ENCODE peak calls at places on chromosomes 1 and 21, in eight cellular contexts. One of them, this sample, is unnamed.
A peak's percentile ranks its signal among the peaks of the same experiment; 100 is the strongest.

GRCh38 chr1:92376345-92376744 is 77.5 kb downstream of the RPAP2 start:
- DNase-seq in fibroblast of lung: no peak
- DNase-seq in stimulated activated CD4-positive, alpha-beta T cell treated with anti-CD3 and anti-CD28 coated beads, Interleukin-1b, Interleukin-23, amount 100 ng/mL, for 24 hours: no peak
- DNase-seq in colonic mucosa: no peak
- DNase-seq in nephron progenitor cell: no peak
- DNase-seq in iPS DF 19.7: no peak
- DNase-seq in NCI-H2029: no peak
- DNase-seq in NCI-H510A treated with DMSO at 0.1 percent for 48 hours: no peak
- DNase-seq in this sample: no peak

GRCh38 chr1:24516506-24516905 is 13.9 kb downstream of the RCAN3 start:
- DNase-seq in fibroblast of lung: no peak
- DNase-seq in stimulated activated CD4-positive, alpha-beta T cell treated with anti-CD3 and anti-CD28 coated beads, Interleukin-1b, Interleukin-23, amount 100 ng/mL, for 24 hours: no peak
- DNase-seq in colonic mucosa: no peak
- DNase-seq in nephron progenitor cell: no peak
- DNase-seq in iPS DF 19.7: no peak
- DNase-seq in NCI-H2029: no peak
- DNase-seq in NCI-H510A treated with DMSO at 0.1 percent for 48 hours: no peak
- DNase-seq in this sample: no peak

GRCh38 chr1:24111998-24112380 is at the start of gene MYOM3:
- DNase-seq in fibroblast of lung: no peak
- DNase-seq in stimulated activated CD4-positive, alpha-beta T cell treated with anti-CD3 and anti-CD28 coated beads, Interleukin-1b, Interleukin-23, amount 100 ng/mL, for 24 hours: no peak
- DNase-seq in colonic mucosa: no peak
- DNase-seq in nephron progenitor cell: peak; percentile 38
- DNase-seq in iPS DF 19.7: no peak
- DNase-seq in NCI-H2029: no peak
- DNase-seq in NCI-H510A treated with DMSO at 0.1 percent for 48 hours: no peak
- DNase-seq in this sample: no peak

GRCh38 chr21:46189213-46189958 is 5.1 kb upstream of the SPATC1L start:
- DNase-seq in fibroblast of lung: peak; percentile 36
- DNase-seq in stimulated activated CD4-positive, alpha-beta T cell treated with anti-CD3 and anti-CD28 coated beads, Interleukin-1b, Interleukin-23, amount 100 ng/mL, for 24 hours: no peak
- DNase-seq in colonic mucosa: peak; percentile 20
- DNase-seq in nephron progenitor cell: no peak
- DNase-seq in iPS DF 19.7: no peak
- DNase-seq in NCI-H2029: no peak
- DNase-seq in NCI-H510A treated with DMSO at 0.1 percent for 48 hours: peak; percentile 1
- DNase-seq in this sample: peak; percentile 65

GRCh38 chr1:212438831-212439237 is 6.1 kb downstream of the NENF start:
- DNase-seq in fibroblast of lung: no peak
- DNase-seq in stimulated activated CD4-positive, alpha-beta T cell treated with anti-CD3 and anti-CD28 coated beads, Interleukin-1b, Interleukin-23, amount 100 ng/mL, for 24 hours: no peak
- DNase-seq in colonic mucosa: no peak
- DNase-seq in nephron progenitor cell: no peak
- DNase-seq in iPS DF 19.7: no peak
- DNase-seq in NCI-H2029: no peak
- DNase-seq in NCI-H510A treated with DMSO at 0.1 percent for 48 hours: no peak
- DNase-seq in this sample: no peak

GRCh38 chr1:85303440-85304162 is 27.2 kb upstream of the BCL10 start:
- DNase-seq in fibroblast of lung: no peak
- DNase-seq in stimulated activated CD4-positive, alpha-beta T cell treated with anti-CD3 and anti-CD28 coated beads, Interleukin-1b, Interleukin-23, amount 100 ng/mL, for 24 hours: no peak
- DNase-seq in colonic mucosa: no peak
- DNase-seq in nephron progenitor cell: no peak
- DNase-seq in iPS DF 19.7: no peak
- DNase-seq in NCI-H2029: no peak
- DNase-seq in NCI-H510A treated with DMSO at 0.1 percent for 48 hours: no peak
- DNase-seq in this sample: no peak

GRCh38 chr1:215282557-215282956 is 200.0 kb downstream of the KCNK2 start:
- DNase-seq in fibroblast of lung: no peak
- DNase-seq in stimulated activated CD4-positive, alpha-beta T cell treated with anti-CD3 and anti-CD28 coated beads, Interleukin-1b, Interleukin-23, amount 100 ng/mL, for 24 hours: no peak
- DNase-seq in colonic mucosa: no peak
- DNase-seq in nephron progenitor cell: no peak
- DNase-seq in iPS DF 19.7: no peak
- DNase-seq in NCI-H2029: no peak
- DNase-seq in NCI-H510A treated with DMSO at 0.1 percent for 48 hours: no peak
- DNase-seq in this sample: peak; percentile 9

GRCh38 chr1:248873993-248874671 is 15.2 kb upstream of the ZNF692 start:
- DNase-seq in fibroblast of lung: peak; percentile 96
- DNase-seq in stimulated activated CD4-positive, alpha-beta T cell treated with anti-CD3 and anti-CD28 coated beads, Interleukin-1b, Interleukin-23, amount 100 ng/mL, for 24 hours: peak; percentile 78
- DNase-seq in colonic mucosa: peak; percentile 87
- DNase-seq in nephron progenitor cell: peak; percentile 77
- DNase-seq in iPS DF 19.7: no peak
- DNase-seq in NCI-H2029: peak; percentile 80
- DNase-seq in NCI-H510A treated with DMSO at 0.1 percent for 48 hours: peak; percentile 71
- DNase-seq in this sample: no peak

GRCh38 chr1:212699839-212700596 is at the start of gene BATF3:
- DNase-seq in fibroblast of lung: no peak
- DNase-seq in stimulated activated CD4-positive, alpha-beta T cell treated with anti-CD3 and anti-CD28 coated beads, Interleukin-1b, Interleukin-23, amount 100 ng/mL, for 24 hours: no peak
- DNase-seq in colonic mucosa: peak; percentile 42
- DNase-seq in nephron progenitor cell: peak; percentile 67
- DNase-seq in iPS DF 19.7: no peak
- DNase-seq in NCI-H2029: no peak
- DNase-seq in NCI-H510A treated with DMSO at 0.1 percent for 48 hours: no peak
- DNase-seq in this sample: no peak

GRCh38 chr1:153678519-153679336 is at the start of gene NPR1:
- DNase-seq in fibroblast of lung: peak; percentile 34
- DNase-seq in stimulated activated CD4-positive, alpha-beta T cell treated with anti-CD3 and anti-CD28 coated beads, Interleukin-1b, Interleukin-23, amount 100 ng/mL, for 24 hours: no peak
- DNase-seq in colonic mucosa: peak; percentile 39
- DNase-seq in nephron progenitor cell: peak; percentile 55
- DNase-seq in iPS DF 19.7: no peak
- DNase-seq in NCI-H2029: no peak
- DNase-seq in NCI-H510A treated with DMSO at 0.1 percent for 48 hours: peak; percentile 10
- DNase-seq in this sample: no peak

GRCh38 chr1:224697888-224698450 is 81.9 kb downstream of the CNIH3 start:
- DNase-seq in fibroblast of lung: no peak
- DNase-seq in stimulated activated CD4-positive, alpha-beta T cell treated with anti-CD3 and anti-CD28 coated beads, Interleukin-1b, Interleukin-23, amount 100 ng/mL, for 24 hours: no peak
- DNase-seq in colonic mucosa: no peak
- DNase-seq in nephron progenitor cell: no peak
- DNase-seq in iPS DF 19.7: no peak
- DNase-seq in NCI-H2029: no peak
- DNase-seq in NCI-H510A treated with DMSO at 0.1 percent for 48 hours: no peak
- DNase-seq in this sample: no peak

GRCh38 chr1:117605164-117605810 is 561 bp upstream of the TENT5C start:
- DNase-seq in fibroblast of lung: no peak
- DNase-seq in stimulated activated CD4-positive, alpha-beta T cell treated with anti-CD3 and anti-CD28 coated beads, Interleukin-1b, Interleukin-23, amount 100 ng/mL, for 24 hours: no peak
- DNase-seq in colonic mucosa: peak; percentile 65
- DNase-seq in nephron progenitor cell: peak; percentile 51
- DNase-seq in iPS DF 19.7: no peak
- DNase-seq in NCI-H2029: no peak
- DNase-seq in NCI-H510A treated with DMSO at 0.1 percent for 48 hours: peak; percentile 19
- DNase-seq in this sample: peak; percentile 22

GRCh38 chr1:8201331-8201861 is 116.5 kb upstream of the SLC45A1 start:
- DNase-seq in fibroblast of lung: no peak
- DNase-seq in stimulated activated CD4-positive, alpha-beta T cell treated with anti-CD3 and anti-CD28 coated beads, Interleukin-1b, Interleukin-23, amount 100 ng/mL, for 24 hours: no peak
- DNase-seq in colonic mucosa: no peak
- DNase-seq in nephron progenitor cell: peak; percentile 30
- DNase-seq in iPS DF 19.7: no peak
- DNase-seq in NCI-H2029: no peak
- DNase-seq in NCI-H510A treated with DMSO at 0.1 percent for 48 hours: no peak
- DNase-seq in this sample: no peak

GRCh38 chr1:237938553-237938952 is 47.8 kb upstream of the ZP4 start:
- DNase-seq in fibroblast of lung: no peak
- DNase-seq in stimulated activated CD4-positive, alpha-beta T cell treated with anti-CD3 and anti-CD28 coated beads, Interleukin-1b, Interleukin-23, amount 100 ng/mL, for 24 hours: no peak
- DNase-seq in colonic mucosa: peak; percentile 32
- DNase-seq in nephron progenitor cell: no peak
- DNase-seq in iPS DF 19.7: no peak
- DNase-seq in NCI-H2029: no peak
- DNase-seq in NCI-H510A treated with DMSO at 0.1 percent for 48 hours: no peak
- DNase-seq in this sample: no peak

GRCh38 chr1:20377516-20378270 is 87.0 kb downstream of the VWA5B1 start:
- DNase-seq in fibroblast of lung: no peak
- DNase-seq in stimulated activated CD4-positive, alpha-beta T cell treated with anti-CD3 and anti-CD28 coated beads, Interleukin-1b, Interleukin-23, amount 100 ng/mL, for 24 hours: no peak
- DNase-seq in colonic mucosa: no peak
- DNase-seq in nephron progenitor cell: no peak
- DNase-seq in iPS DF 19.7: no peak
- DNase-seq in NCI-H2029: no peak
- DNase-seq in NCI-H510A treated with DMSO at 0.1 percent for 48 hours: no peak
- DNase-seq in this sample: no peak

GRCh38 chr1:90114521-90115141 is 119.7 kb downstream of the ZNF326 start:
- DNase-seq in fibroblast of lung: peak; percentile 65
- DNase-seq in stimulated activated CD4-positive, alpha-beta T cell treated with anti-CD3 and anti-CD28 coated beads, Interleukin-1b, Interleukin-23, amount 100 ng/mL, for 24 hours: no peak
- DNase-seq in colonic mucosa: no peak
- DNase-seq in nephron progenitor cell: peak; percentile 11
- DNase-seq in iPS DF 19.7: peak; percentile 12
- DNase-seq in NCI-H2029: peak; percentile 56
- DNase-seq in NCI-H510A treated with DMSO at 0.1 percent for 48 hours: peak; percentile 91
- DNase-seq in this sample: peak; percentile 59

GRCh38 chr1:223312705-223313414 is 51.1 kb downstream of the SUSD4 start:
- DNase-seq in fibroblast of lung: no peak
- DNase-seq in stimulated activated CD4-positive, alpha-beta T cell treated with anti-CD3 and anti-CD28 coated beads, Interleukin-1b, Interleukin-23, amount 100 ng/mL, for 24 hours: no peak
- DNase-seq in colonic mucosa: no peak
- DNase-seq in nephron progenitor cell: no peak
- DNase-seq in iPS DF 19.7: no peak
- DNase-seq in NCI-H2029: no peak
- DNase-seq in NCI-H510A treated with DMSO at 0.1 percent for 48 hours: no peak
- DNase-seq in this sample: no peak

GRCh38 chr1:202279806-202280205 is 61.9 kb downstream of the UBE2T start:
- DNase-seq in fibroblast of lung: no peak
- DNase-seq in stimulated activated CD4-positive, alpha-beta T cell treated with anti-CD3 and anti-CD28 coated beads, Interleukin-1b, Interleukin-23, amount 100 ng/mL, for 24 hours: no peak
- DNase-seq in colonic mucosa: no peak
- DNase-seq in nephron progenitor cell: no peak
- DNase-seq in iPS DF 19.7: no peak
- DNase-seq in NCI-H2029: no peak
- DNase-seq in NCI-H510A treated with DMSO at 0.1 percent for 48 hours: no peak
- DNase-seq in this sample: peak; percentile 23

GRCh38 chr1:26161408-26162219 is 2.7 kb downstream of the FAM110D start:
- DNase-seq in fibroblast of lung: peak; percentile 30
- DNase-seq in stimulated activated CD4-positive, alpha-beta T cell treated with anti-CD3 and anti-CD28 coated beads, Interleukin-1b, Interleukin-23, amount 100 ng/mL, for 24 hours: peak; percentile 23
- DNase-seq in colonic mucosa: peak; percentile 56
- DNase-seq in nephron progenitor cell: peak; percentile 83
- DNase-seq in iPS DF 19.7: no peak
- DNase-seq in NCI-H2029: no peak
- DNase-seq in NCI-H510A treated with DMSO at 0.1 percent for 48 hours: peak; percentile 26
- DNase-seq in this sample: peak; percentile 33

GRCh38 chr1:159881930-159882839 is 17.8 kb downstream of the CFAP45 start:
- DNase-seq in fibroblast of lung: peak; percentile 94
- DNase-seq in stimulated activated CD4-positive, alpha-beta T cell treated with anti-CD3 and anti-CD28 coated beads, Interleukin-1b, Interleukin-23, amount 100 ng/mL, for 24 hours: no peak
- DNase-seq in colonic mucosa: peak; percentile 99
- DNase-seq in nephron progenitor cell: no peak
- DNase-seq in iPS DF 19.7: no peak
- DNase-seq in NCI-H2029: peak; percentile 94
- DNase-seq in NCI-H510A treated with DMSO at 0.1 percent for 48 hours: peak; percentile 96
- DNase-seq in this sample: peak; percentile 98

GRCh38 chr21:38985423-38986378 is 180.0 kb downstream of the ETS2 start:
- DNase-seq in fibroblast of lung: peak; percentile 98
- DNase-seq in stimulated activated CD4-positive, alpha-beta T cell treated with anti-CD3 and anti-CD28 coated beads, Interleukin-1b, Interleukin-23, amount 100 ng/mL, for 24 hours: no peak
- DNase-seq in colonic mucosa: peak; percentile 48
- DNase-seq in nephron progenitor cell: peak; percentile 26
- DNase-seq in iPS DF 19.7: no peak
- DNase-seq in NCI-H2029: peak; percentile 95
- DNase-seq in NCI-H510A treated with DMSO at 0.1 percent for 48 hours: peak; percentile 94
- DNase-seq in this sample: peak; percentile 84

GRCh38 chr1:12157366-12158231 is 9.2 kb upstream of the TNFRSF1B start:
- DNase-seq in fibroblast of lung: no peak
- DNase-seq in stimulated activated CD4-positive, alpha-beta T cell treated with anti-CD3 and anti-CD28 coated beads, Interleukin-1b, Interleukin-23, amount 100 ng/mL, for 24 hours: no peak
- DNase-seq in colonic mucosa: no peak
- DNase-seq in nephron progenitor cell: no peak
- DNase-seq in iPS DF 19.7: no peak
- DNase-seq in NCI-H2029: no peak
- DNase-seq in NCI-H510A treated with DMSO at 0.1 percent for 48 hours: no peak
- DNase-seq in this sample: no peak

GRCh38 chr1:167442142-167442848 is 76.0 kb downstream of the CD247 start:
- DNase-seq in fibroblast of lung: peak; percentile 72
- DNase-seq in stimulated activated CD4-positive, alpha-beta T cell treated with anti-CD3 and anti-CD28 coated beads, Interleukin-1b, Interleukin-23, amount 100 ng/mL, for 24 hours: peak; percentile 72
- DNase-seq in colonic mucosa: peak; percentile 98
- DNase-seq in nephron progenitor cell: peak; percentile 88
- DNase-seq in iPS DF 19.7: no peak
- DNase-seq in NCI-H2029: peak; percentile 35
- DNase-seq in NCI-H510A treated with DMSO at 0.1 percent for 48 hours: peak; percentile 53
- DNase-seq in this sample: peak; percentile 64

GRCh38 chr1:203858055-203858454 is 3.3 kb upstream of the SNRPE start:
- DNase-seq in fibroblast of lung: peak; percentile 50
- DNase-seq in stimulated activated CD4-positive, alpha-beta T cell treated with anti-CD3 and anti-CD28 coated beads, Interleukin-1b, Interleukin-23, amount 100 ng/mL, for 24 hours: no peak
- DNase-seq in colonic mucosa: no peak
- DNase-seq in nephron progenitor cell: no peak
- DNase-seq in iPS DF 19.7: no peak
- DNase-seq in NCI-H2029: no peak
- DNase-seq in NCI-H510A treated with DMSO at 0.1 percent for 48 hours: no peak
- DNase-seq in this sample: peak; percentile 78

GRCh38 chr1:239389703-239390102 is 3.3 kb downstream of the CHRM3 start:
- DNase-seq in fibroblast of lung: peak; percentile 6
- DNase-seq in stimulated activated CD4-positive, alpha-beta T cell treated with anti-CD3 and anti-CD28 coated beads, Interleukin-1b, Interleukin-23, amount 100 ng/mL, for 24 hours: no peak
- DNase-seq in colonic mucosa: no peak
- DNase-seq in nephron progenitor cell: no peak
- DNase-seq in iPS DF 19.7: no peak
- DNase-seq in NCI-H2029: no peak
- DNase-seq in NCI-H510A treated with DMSO at 0.1 percent for 48 hours: no peak
- DNase-seq in this sample: no peak

GRCh38 chr21:38645282-38645681 is 147.0 kb upstream of the ERG start:
- DNase-seq in fibroblast of lung: peak; percentile 45
- DNase-seq in stimulated activated CD4-positive, alpha-beta T cell treated with anti-CD3 and anti-CD28 coated beads, Interleukin-1b, Interleukin-23, amount 100 ng/mL, for 24 hours: no peak
- DNase-seq in colonic mucosa: no peak
- DNase-seq in nephron progenitor cell: no peak
- DNase-seq in iPS DF 19.7: no peak
- DNase-seq in NCI-H2029: no peak
- DNase-seq in NCI-H510A treated with DMSO at 0.1 percent for 48 hours: no peak
- DNase-seq in this sample: peak; percentile 87

GRCh38 chr1:222095606-222096475 is 354.0 kb upstream of the DUSP10 start:
- DNase-seq in fibroblast of lung: no peak
- DNase-seq in stimulated activated CD4-positive, alpha-beta T cell treated with anti-CD3 and anti-CD28 coated beads, Interleukin-1b, Interleukin-23, amount 100 ng/mL, for 24 hours: peak; percentile 33
- DNase-seq in colonic mucosa: peak; percentile 54
- DNase-seq in nephron progenitor cell: peak; percentile 40
- DNase-seq in iPS DF 19.7: peak; percentile 33
- DNase-seq in NCI-H2029: peak; percentile 19
- DNase-seq in NCI-H510A treated with DMSO at 0.1 percent for 48 hours: no peak
- DNase-seq in this sample: no peak

GRCh38 chr1:3196577-3197245 is 127.7 kb downstream of the PRDM16 start:
- DNase-seq in fibroblast of lung: no peak
- DNase-seq in stimulated activated CD4-positive, alpha-beta T cell treated with anti-CD3 and anti-CD28 coated beads, Interleukin-1b, Interleukin-23, amount 100 ng/mL, for 24 hours: no peak
- DNase-seq in colonic mucosa: no peak
- DNase-seq in nephron progenitor cell: no peak
- DNase-seq in iPS DF 19.7: no peak
- DNase-seq in NCI-H2029: no peak
- DNase-seq in NCI-H510A treated with DMSO at 0.1 percent for 48 hours: no peak
- DNase-seq in this sample: no peak

GRCh38 chr1:17397910-17398700 is 26.1 kb downstream of the PADI6 start:
- DNase-seq in fibroblast of lung: no peak
- DNase-seq in stimulated activated CD4-positive, alpha-beta T cell treated with anti-CD3 and anti-CD28 coated beads, Interleukin-1b, Interleukin-23, amount 100 ng/mL, for 24 hours: no peak
- DNase-seq in colonic mucosa: no peak
- DNase-seq in nephron progenitor cell: no peak
- DNase-seq in iPS DF 19.7: no peak
- DNase-seq in NCI-H2029: no peak
- DNase-seq in NCI-H510A treated with DMSO at 0.1 percent for 48 hours: no peak
- DNase-seq in this sample: no peak

GRCh38 chr1:153348511-153349362 is at the start of gene PGLYRP4:
- DNase-seq in fibroblast of lung: no peak
- DNase-seq in stimulated activated CD4-positive, alpha-beta T cell treated with anti-CD3 and anti-CD28 coated beads, Interleukin-1b, Interleukin-23, amount 100 ng/mL, for 24 hours: no peak
- DNase-seq in colonic mucosa: peak; percentile 32
- DNase-seq in nephron progenitor cell: no peak
- DNase-seq in iPS DF 19.7: no peak
- DNase-seq in NCI-H2029: no peak
- DNase-seq in NCI-H510A treated with DMSO at 0.1 percent for 48 hours: no peak
- DNase-seq in this sample: no peak